ENCODE peak calls at places on chromosomes 11 and 22, in nine cellular contexts. One of them, this sample, is unnamed.

GRCh38 chr11:120066738-120067303 is 71.1 kb downstream of the TRIM29 start:
- DNase-seq in dorsolateral prefrontal cortex: no peak
- DNase-seq in heart right ventricle: no peak
- DNase-seq in pancreas: no peak
- DNase-seq in AML-193: no peak
- DNase-seq in stimulated activated CD4-positive, alpha-beta T cell treated with anti-CD3 and anti-CD28 coated beads, Interleukin-12 subunit alpha, Interleukin-12 subunit beta, amount 100 ng/mL, for 48 hours: no peak
- DNase-seq in cardiac septum: no peak
- DNase-seq in neural progenitor cell: no peak
- DNase-seq in HFFc6: no peak
- DNase-seq in this sample: no peak

GRCh38 chr11:33412231-33412630 is 155.1 kb downstream of the HIPK3 start:
- DNase-seq in dorsolateral prefrontal cortex: no peak
- DNase-seq in heart right ventricle: no peak
- DNase-seq in pancreas: no peak
- DNase-seq in AML-193: no peak
- DNase-seq in stimulated activated CD4-positive, alpha-beta T cell treated with anti-CD3 and anti-CD28 coated beads, Interleukin-12 subunit alpha, Interleukin-12 subunit beta, amount 100 ng/mL, for 48 hours: no peak
- DNase-seq in cardiac septum: no peak
- DNase-seq in neural progenitor cell: no peak
- DNase-seq in HFFc6: no peak
- DNase-seq in this sample: no peak

GRCh38 chr11:17277024-17277584 is 565 bp downstream of the NUCB2 start:
- DNase-seq in dorsolateral prefrontal cortex: no peak
- DNase-seq in heart right ventricle: no peak
- DNase-seq in pancreas: no peak
- DNase-seq in AML-193: peak; percentile 80
- DNase-seq in stimulated activated CD4-positive, alpha-beta T cell treated with anti-CD3 and anti-CD28 coated beads, Interleukin-12 subunit alpha, Interleukin-12 subunit beta, amount 100 ng/mL, for 48 hours: no peak
- DNase-seq in cardiac septum: no peak
- DNase-seq in neural progenitor cell: no peak
- DNase-seq in HFFc6: peak; percentile 58
- DNase-seq in this sample: no peak

GRCh38 chr22:46936378-46936916 is 174.0 kb downstream of the TBC1D22A start:
- DNase-seq in dorsolateral prefrontal cortex: no peak
- DNase-seq in heart right ventricle: no peak
- DNase-seq in pancreas: no peak
- DNase-seq in AML-193: no peak
- DNase-seq in stimulated activated CD4-positive, alpha-beta T cell treated with anti-CD3 and anti-CD28 coated beads, Interleukin-12 subunit alpha, Interleukin-12 subunit beta, amount 100 ng/mL, for 48 hours: no peak
- DNase-seq in cardiac septum: no peak
- DNase-seq in neural progenitor cell: no peak
- DNase-seq in HFFc6: no peak
- DNase-seq in this sample: no peak

GRCh38 chr22:29798801-29799200 is 31.6 kb downstream of the UQCR10 start:
- DNase-seq in dorsolateral prefrontal cortex: no peak
- DNase-seq in heart right ventricle: peak; percentile 36
- DNase-seq in pancreas: no peak
- DNase-seq in AML-193: no peak
- DNase-seq in stimulated activated CD4-positive, alpha-beta T cell treated with anti-CD3 and anti-CD28 coated beads, Interleukin-12 subunit alpha, Interleukin-12 subunit beta, amount 100 ng/mL, for 48 hours: no peak
- DNase-seq in cardiac septum: no peak
- DNase-seq in neural progenitor cell: no peak
- DNase-seq in HFFc6: no peak
- DNase-seq in this sample: no peak

GRCh38 chr11:114762437-114762836 is 84.1 kb downstream of the NXPE2 start:
- DNase-seq in dorsolateral prefrontal cortex: peak; percentile 47
- DNase-seq in heart right ventricle: peak; percentile 64
- DNase-seq in pancreas: peak; percentile 69
- DNase-seq in AML-193: peak; percentile 49
- DNase-seq in stimulated activated CD4-positive, alpha-beta T cell treated with anti-CD3 and anti-CD28 coated beads, Interleukin-12 subunit alpha, Interleukin-12 subunit beta, amount 100 ng/mL, for 48 hours: no peak
- DNase-seq in cardiac septum: no peak
- DNase-seq in neural progenitor cell: peak; percentile 83
- DNase-seq in HFFc6: peak; percentile 21
- DNase-seq in this sample: no peak

GRCh38 chr22:48921411-48921903 is 906.2 kb downstream of the BRD1 start:
- DNase-seq in dorsolateral prefrontal cortex: no peak
- DNase-seq in heart right ventricle: no peak
- DNase-seq in pancreas: no peak
- DNase-seq in AML-193: no peak
- DNase-seq in stimulated activated CD4-positive, alpha-beta T cell treated with anti-CD3 and anti-CD28 coated beads, Interleukin-12 subunit alpha, Interleukin-12 subunit beta, amount 100 ng/mL, for 48 hours: no peak
- DNase-seq in cardiac septum: no peak
- DNase-seq in neural progenitor cell: no peak
- DNase-seq in HFFc6: no peak
- DNase-seq in this sample: no peak

GRCh38 chr11:2465201-2466068 is 20.6 kb downstream of the KCNQ1 start:
- DNase-seq in dorsolateral prefrontal cortex: no peak
- DNase-seq in heart right ventricle: no peak
- DNase-seq in pancreas: no peak
- DNase-seq in AML-193: no peak
- DNase-seq in stimulated activated CD4-positive, alpha-beta T cell treated with anti-CD3 and anti-CD28 coated beads, Interleukin-12 subunit alpha, Interleukin-12 subunit beta, amount 100 ng/mL, for 48 hours: no peak
- DNase-seq in cardiac septum: peak; percentile 67
- DNase-seq in neural progenitor cell: no peak
- DNase-seq in HFFc6: no peak
- DNase-seq in this sample: no peak

GRCh38 chr11:117621226-117621625 is 175.8 kb downstream of the DSCAML1 start:
- DNase-seq in dorsolateral prefrontal cortex: no peak
- DNase-seq in heart right ventricle: no peak
- DNase-seq in pancreas: no peak
- DNase-seq in AML-193: peak; percentile 10
- DNase-seq in stimulated activated CD4-positive, alpha-beta T cell treated with anti-CD3 and anti-CD28 coated beads, Interleukin-12 subunit alpha, Interleukin-12 subunit beta, amount 100 ng/mL, for 48 hours: no peak
- DNase-seq in cardiac septum: no peak
- DNase-seq in neural progenitor cell: no peak
- DNase-seq in HFFc6: peak; percentile 4
- DNase-seq in this sample: no peak

GRCh38 chr11:64298966-64299846 is 952 bp upstream of the CATSPERZ start:
- DNase-seq in dorsolateral prefrontal cortex: peak; percentile 73
- DNase-seq in heart right ventricle: peak; percentile 74
- DNase-seq in pancreas: peak; percentile 85
- DNase-seq in AML-193: no peak
- DNase-seq in stimulated activated CD4-positive, alpha-beta T cell treated with anti-CD3 and anti-CD28 coated beads, Interleukin-12 subunit alpha, Interleukin-12 subunit beta, amount 100 ng/mL, for 48 hours: no peak
- DNase-seq in cardiac septum: no peak
- DNase-seq in neural progenitor cell: peak; percentile 57
- DNase-seq in HFFc6: no peak
- DNase-seq in this sample: no peak

GRCh38 chr11:2509481-2510001 is 64.7 kb downstream of the KCNQ1 start:
- DNase-seq in dorsolateral prefrontal cortex: no peak
- DNase-seq in heart right ventricle: peak; percentile 72
- DNase-seq in pancreas: no peak
- DNase-seq in AML-193: no peak
- DNase-seq in stimulated activated CD4-positive, alpha-beta T cell treated with anti-CD3 and anti-CD28 coated beads, Interleukin-12 subunit alpha, Interleukin-12 subunit beta, amount 100 ng/mL, for 48 hours: no peak
- DNase-seq in cardiac septum: peak; percentile 89
- DNase-seq in neural progenitor cell: no peak
- DNase-seq in HFFc6: no peak
- DNase-seq in this sample: no peak

GRCh38 chr11:16561150-16561549 is 177.3 kb upstream of the C11orf58 start:
- DNase-seq in dorsolateral prefrontal cortex: no peak
- DNase-seq in heart right ventricle: no peak
- DNase-seq in pancreas: no peak
- DNase-seq in AML-193: no peak
- DNase-seq in stimulated activated CD4-positive, alpha-beta T cell treated with anti-CD3 and anti-CD28 coated beads, Interleukin-12 subunit alpha, Interleukin-12 subunit beta, amount 100 ng/mL, for 48 hours: no peak
- DNase-seq in cardiac septum: no peak
- DNase-seq in neural progenitor cell: no peak
- DNase-seq in HFFc6: no peak
- DNase-seq in this sample: no peak

GRCh38 chr11:6200975-6201374 is 2.0 kb downstream of the OR52W1 start:
- DNase-seq in dorsolateral prefrontal cortex: no peak
- DNase-seq in heart right ventricle: peak; percentile 19
- DNase-seq in pancreas: no peak
- DNase-seq in AML-193: peak; percentile 98
- DNase-seq in stimulated activated CD4-positive, alpha-beta T cell treated with anti-CD3 and anti-CD28 coated beads, Interleukin-12 subunit alpha, Interleukin-12 subunit beta, amount 100 ng/mL, for 48 hours: no peak
- DNase-seq in cardiac septum: peak; percentile 90
- DNase-seq in neural progenitor cell: no peak
- DNase-seq in HFFc6: no peak
- DNase-seq in this sample: no peak

GRCh38 chr11:14967581-14968214 is 4.5 kb downstream of the CALCA start:
- DNase-seq in dorsolateral prefrontal cortex: no peak
- DNase-seq in heart right ventricle: no peak
- DNase-seq in pancreas: no peak
- DNase-seq in AML-193: no peak
- DNase-seq in stimulated activated CD4-positive, alpha-beta T cell treated with anti-CD3 and anti-CD28 coated beads, Interleukin-12 subunit alpha, Interleukin-12 subunit beta, amount 100 ng/mL, for 48 hours: no peak
- DNase-seq in cardiac septum: no peak
- DNase-seq in neural progenitor cell: no peak
- DNase-seq in HFFc6: no peak
- DNase-seq in this sample: no peak

GRCh38 chr11:44133335-44133946 is 38.0 kb downstream of the EXT2 start:
- DNase-seq in dorsolateral prefrontal cortex: no peak
- DNase-seq in heart right ventricle: no peak
- DNase-seq in pancreas: no peak
- DNase-seq in AML-193: peak; percentile 12
- DNase-seq in stimulated activated CD4-positive, alpha-beta T cell treated with anti-CD3 and anti-CD28 coated beads, Interleukin-12 subunit alpha, Interleukin-12 subunit beta, amount 100 ng/mL, for 48 hours: no peak
- DNase-seq in cardiac septum: no peak
- DNase-seq in neural progenitor cell: peak; percentile 61
- DNase-seq in HFFc6: peak; percentile 24
- DNase-seq in this sample: no peak

GRCh38 chr11:68343761-68344256 is 31.4 kb downstream of the LRP5 start:
- DNase-seq in dorsolateral prefrontal cortex: no peak
- DNase-seq in heart right ventricle: no peak
- DNase-seq in pancreas: no peak
- DNase-seq in AML-193: no peak
- DNase-seq in stimulated activated CD4-positive, alpha-beta T cell treated with anti-CD3 and anti-CD28 coated beads, Interleukin-12 subunit alpha, Interleukin-12 subunit beta, amount 100 ng/mL, for 48 hours: no peak
- DNase-seq in cardiac septum: no peak
- DNase-seq in neural progenitor cell: no peak
- DNase-seq in HFFc6: no peak
- DNase-seq in this sample: no peak

GRCh38 chr22:30829901-30830550 is 135.4 kb downstream of the OSBP2 start:
- DNase-seq in dorsolateral prefrontal cortex: no peak
- DNase-seq in heart right ventricle: no peak
- DNase-seq in pancreas: no peak
- DNase-seq in AML-193: no peak
- DNase-seq in stimulated activated CD4-positive, alpha-beta T cell treated with anti-CD3 and anti-CD28 coated beads, Interleukin-12 subunit alpha, Interleukin-12 subunit beta, amount 100 ng/mL, for 48 hours: no peak
- DNase-seq in cardiac septum: no peak
- DNase-seq in neural progenitor cell: no peak
- DNase-seq in HFFc6: peak; percentile 97
- DNase-seq in this sample: peak; percentile 26

GRCh38 chr11:5666396-5666780 is 18.5 kb downstream of the TRIM5 start:
- DNase-seq in dorsolateral prefrontal cortex: no peak
- DNase-seq in heart right ventricle: no peak
- DNase-seq in pancreas: no peak
- DNase-seq in AML-193: no peak
- DNase-seq in stimulated activated CD4-positive, alpha-beta T cell treated with anti-CD3 and anti-CD28 coated beads, Interleukin-12 subunit alpha, Interleukin-12 subunit beta, amount 100 ng/mL, for 48 hours: no peak
- DNase-seq in cardiac septum: no peak
- DNase-seq in neural progenitor cell: no peak
- DNase-seq in HFFc6: no peak
- DNase-seq in this sample: no peak

GRCh38 chr22:37273126-37273845 is 9.0 kb upstream of the CYTH4 start:
- DNase-seq in dorsolateral prefrontal cortex: no peak
- DNase-seq in heart right ventricle: no peak
- DNase-seq in pancreas: no peak
- DNase-seq in AML-193: no peak
- DNase-seq in stimulated activated CD4-positive, alpha-beta T cell treated with anti-CD3 and anti-CD28 coated beads, Interleukin-12 subunit alpha, Interleukin-12 subunit beta, amount 100 ng/mL, for 48 hours: no peak
- DNase-seq in cardiac septum: no peak
- DNase-seq in neural progenitor cell: no peak
- DNase-seq in HFFc6: peak; percentile 59
- DNase-seq in this sample: no peak

GRCh38 chr11:46437106-46437689 is 45.6 kb upstream of the CHRM4 start:
- DNase-seq in dorsolateral prefrontal cortex: no peak
- DNase-seq in heart right ventricle: no peak
- DNase-seq in pancreas: no peak
- DNase-seq in AML-193: no peak
- DNase-seq in stimulated activated CD4-positive, alpha-beta T cell treated with anti-CD3 and anti-CD28 coated beads, Interleukin-12 subunit alpha, Interleukin-12 subunit beta, amount 100 ng/mL, for 48 hours: no peak
- DNase-seq in cardiac septum: no peak
- DNase-seq in neural progenitor cell: no peak
- DNase-seq in HFFc6: no peak
- DNase-seq in this sample: no peak

GRCh38 chr22:31099386-31099785 is 8.0 kb downstream of the SELENOM start:
- DNase-seq in dorsolateral prefrontal cortex: no peak
- DNase-seq in heart right ventricle: no peak
- DNase-seq in pancreas: no peak
- DNase-seq in AML-193: no peak
- DNase-seq in stimulated activated CD4-positive, alpha-beta T cell treated with anti-CD3 and anti-CD28 coated beads, Interleukin-12 subunit alpha, Interleukin-12 subunit beta, amount 100 ng/mL, for 48 hours: no peak
- DNase-seq in cardiac septum: no peak
- DNase-seq in neural progenitor cell: no peak
- DNase-seq in HFFc6: peak; percentile 47
- DNase-seq in this sample: no peak

GRCh38 chr11:69801513-69802335 is 17.5 kb downstream of the FGF3 start:
- DNase-seq in dorsolateral prefrontal cortex: no peak
- DNase-seq in heart right ventricle: no peak
- DNase-seq in pancreas: peak; percentile 68
- DNase-seq in AML-193: peak; percentile 11
- DNase-seq in stimulated activated CD4-positive, alpha-beta T cell treated with anti-CD3 and anti-CD28 coated beads, Interleukin-12 subunit alpha, Interleukin-12 subunit beta, amount 100 ng/mL, for 48 hours: peak; percentile 1
- DNase-seq in cardiac septum: no peak
- DNase-seq in neural progenitor cell: peak; percentile 71
- DNase-seq in HFFc6: no peak
- DNase-seq in this sample: no peak

GRCh38 chr22:27489265-27489675 is 312.3 kb downstream of the MN1 start:
- DNase-seq in dorsolateral prefrontal cortex: no peak
- DNase-seq in heart right ventricle: no peak
- DNase-seq in pancreas: peak; percentile 69
- DNase-seq in AML-193: no peak
- DNase-seq in stimulated activated CD4-positive, alpha-beta T cell treated with anti-CD3 and anti-CD28 coated beads, Interleukin-12 subunit alpha, Interleukin-12 subunit beta, amount 100 ng/mL, for 48 hours: no peak
- DNase-seq in cardiac septum: no peak
- DNase-seq in neural progenitor cell: no peak
- DNase-seq in HFFc6: peak; percentile 15
- DNase-seq in this sample: no peak

GRCh38 chr11:70861534-70861933 is 390.8 kb downstream of the SHANK2 start:
- DNase-seq in dorsolateral prefrontal cortex: no peak
- DNase-seq in heart right ventricle: no peak
- DNase-seq in pancreas: no peak
- DNase-seq in AML-193: no peak
- DNase-seq in stimulated activated CD4-positive, alpha-beta T cell treated with anti-CD3 and anti-CD28 coated beads, Interleukin-12 subunit alpha, Interleukin-12 subunit beta, amount 100 ng/mL, for 48 hours: no peak
- DNase-seq in cardiac septum: no peak
- DNase-seq in neural progenitor cell: peak; percentile 77
- DNase-seq in HFFc6: no peak
- DNase-seq in this sample: no peak

GRCh38 chr11:3204141-3205015 is 14.2 kb downstream of the MRGPRG start:
- DNase-seq in dorsolateral prefrontal cortex: no peak
- DNase-seq in heart right ventricle: no peak
- DNase-seq in pancreas: peak; percentile 51
- DNase-seq in AML-193: no peak
- DNase-seq in stimulated activated CD4-positive, alpha-beta T cell treated with anti-CD3 and anti-CD28 coated beads, Interleukin-12 subunit alpha, Interleukin-12 subunit beta, amount 100 ng/mL, for 48 hours: no peak
- DNase-seq in cardiac septum: no peak
- DNase-seq in neural progenitor cell: no peak
- DNase-seq in HFFc6: no peak
- DNase-seq in this sample: no peak